ENCODE peak calls at places on chromosome 12, in four cellular contexts. T is aorta, X is activated T-helper 1 cell treated with Interleukin-2 at 50 U/mL for 16 hours, J is SHP77. L is an unnamed sample.

GRCh38 chr12:18864900-18865561 is 127.1 kb downstream of the CAPZA3 start:
- DNase-seq in T (no peak), J (no peak), X (no peak), L (no peak)

GRCh38 chr12:13179159-13180074 is 17.1 kb upstream of the EMP1 start:
- DNase-seq in T (peak; percentile 66), X (peak; percentile 33), J (peak; percentile 17), L (peak; percentile 45)

GRCh38 chr12:124952295-124952694 is 36.6 kb downstream of the DHX37 start:
- DNase-seq in T (no peak), J (no peak), X (no peak), L (no peak)

GRCh38 chr12:124663206-124663605 is 95.8 kb upstream of the NCOR2 start:
- DNase-seq in T (no peak), X (no peak), J (no peak), L (no peak)

GRCh38 chr12:29455087-29455486 is 42.4 kb downstream of the OVCH1 start:
- DNase-seq in X (no peak), J (no peak), T (no peak), L (no peak)

GRCh38 chr12:12180575-12180974 is 86.3 kb downstream of the LRP6 start:
- DNase-seq in J (no peak), T (no peak), X (no peak), L (no peak)

GRCh38 chr12:132711169-132711843 is 664 bp downstream of the PGAM5 start:
- DNase-seq in X (peak; percentile 14), J (no peak), T (no peak), L (no peak)

GRCh38 chr12:124024263-124024678 is 51.3 kb downstream of the ZNF664 start:
- DNase-seq in J (no peak), X (no peak), T (no peak), L (no peak)

GRCh38 chr12:119669744-119670472 is 2.0 kb downstream of the PRKAB1 start:
- DNase-seq in T (no peak), J (no peak), X (no peak), L (no peak)

GRCh38 chr12:55624056-55624455 is 12.6 kb upstream of the OR10P1 start:
- DNase-seq in X (no peak), T (no peak), J (no peak), L (no peak)

GRCh38 chr12:76495556-76495955 is 64.0 kb downstream of the OSBPL8 start:
- DNase-seq in J (no peak), X (no peak), T (no peak), L (no peak)

GRCh38 chr12:12115531-12115930 is 44.8 kb downstream of the BCL2L14 start:
- DNase-seq in X (no peak), J (no peak), T (no peak), L (no peak)

GRCh38 chr12:66648336-66648735 is 30.5 kb downstream of the GRIP1 start:
- DNase-seq in J (peak; percentile 25), T (no peak), X (no peak), L (no peak)

GRCh38 chr12:67630373-67631088 is 18.0 kb upstream of the DYRK2 start:
- DNase-seq in X (peak; percentile 81), J (no peak), T (peak; percentile 77), L (peak; percentile 88)

GRCh38 chr12:77392467-77392866 is 327.1 kb upstream of the E2F7 start:
- DNase-seq in T (no peak), X (no peak), J (no peak), L (no peak)

GRCh38 chr12:54352891-54353874 is 11.1 kb downstream of the GPR84 start:
- DNase-seq in X (no peak), T (no peak), J (peak; percentile 39), L (no peak)

GRCh38 chr12:103841690-103842584 is 903 bp upstream of the NT5DC3 start:
- DNase-seq in J (peak; percentile 73), T (peak; percentile 67), X (peak; percentile 7), L (no peak)

GRCh38 chr12:15732341-15733061 is 56.7 kb downstream of the EPS8 start:
- DNase-seq in J (no peak), T (no peak), X (no peak), L (no peak)

L was measured in stimulated activated naive CD4-positive, alpha-beta T cell.